ENCODE peak calls at places on chromosomes 4 and X, in ten cellular contexts. F, J, X, K, B, V, U, W, Y and D are unnamed samples.

GRCh38 chr4:77465271-77465670 is 140.3 kb upstream of the CXCL13 start:
- DNase-seq in U (no peak), F (no peak), B (no peak), Y (no peak), J (no peak), X (peak; percentile 29), V (no peak), K (no peak), W (no peak), D (no peak)

GRCh38 chr4:140047017-140047640 is 106.9 kb downstream of the MAML3 start:
- DNase-seq in F (no peak), B (no peak), J (peak; percentile 24), Y (no peak), V (no peak), W (no peak), X (peak; percentile 81), K (peak; percentile 65), U (no peak), D (peak; percentile 69)

GRCh38 chr4:26075588-26075987 is 161.6 kb downstream of the SMIM20 start:
- DNase-seq in J (no peak), Y (no peak), K (no peak), B (peak; percentile 20), V (no peak), U (no peak), X (no peak), W (no peak), F (no peak), D (no peak)

GRCh38 chrX:5306654-5307121 is 922.0 kb downstream of the NLGN4X start:
- DNase-seq in V (no peak), B (no peak), Y (no peak), W (no peak), F (no peak), K (no peak), U (no peak), J (no peak), X (no peak), D (no peak)

GRCh38 chr4:122758033-122758432 is 25.5 kb downstream of the BBS12 start:
- DNase-seq in U (no peak), V (no peak), B (no peak), J (no peak), K (no peak), Y (peak; percentile 35), W (no peak), F (no peak), X (no peak), D (no peak)

GRCh38 chr4:24274401-24275035 is 309.8 kb downstream of the DHX15 start:
- DNase-seq in W (no peak), X (no peak), F (no peak), V (no peak), J (no peak), U (no peak), Y (no peak), K (no peak), B (peak; percentile 90), D (no peak)

GRCh38 chrX:112147206-112147605 is 64.6 kb upstream of the TRPC5 start:
- DNase-seq in Y (peak; percentile 4), U (no peak), B (no peak), W (peak; percentile 15), X (no peak), J (no peak), K (no peak), F (no peak), V (no peak), D (no peak)

GRCh38 chr4:87502580-87503238 is 26.5 kb downstream of the SPARCL1 start:
- DNase-seq in W (peak; percentile 56), B (no peak), X (peak; percentile 78), F (no peak), Y (no peak), U (no peak), J (no peak), K (peak; percentile 17), V (no peak), D (no peak)

GRCh38 chr4:158500054-158500453 is 21.6 kb upstream of the RXFP1 start:
- DNase-seq in B (no peak), F (no peak), U (no peak), Y (no peak), X (no peak), K (no peak), J (no peak), W (no peak), V (no peak), D (no peak)

GRCh38 chr4:156790866-156791265 is 180.7 kb downstream of the PDGFC start:
- DNase-seq in F (no peak), Y (no peak), X (peak; percentile 29), B (peak; percentile 91), V (no peak), W (no peak), K (no peak), U (no peak), J (no peak), D (no peak)

GRCh38 chrX:123745511-123745910 is 12.7 kb upstream of the THOC2 start:
- DNase-seq in J (no peak), U (no peak), F (no peak), W (no peak), Y (no peak), K (no peak), V (no peak), X (no peak), B (no peak), D (no peak)

GRCh38 chr4:119099227-119099910 is 36.3 kb upstream of the MYOZ2 start:
- DNase-seq in B (peak; percentile 63), Y (no peak), W (no peak), X (no peak), V (no peak), F (no peak), J (no peak), K (no peak), U (no peak), D (no peak)

GRCh38 chr4:135185256-135185655 is 983.7 kb upstream of the PABPC4L start:
- DNase-seq in K (no peak), J (no peak), X (no peak), W (no peak), U (no peak), B (no peak), F (no peak), Y (no peak), V (no peak), D (no peak)

GRCh38 chrX:131792356-131792749 is 230.7 kb upstream of the STK26 start:
- DNase-seq in V (no peak), Y (peak; percentile 99), J (peak; percentile 72), W (no peak), X (no peak), F (peak; percentile 89), U (no peak), K (no peak), B (peak; percentile 75), D (peak; percentile 82)

GRCh38 chr4:7132730-7133582 is 59.4 kb upstream of the SORCS2 start:
- DNase-seq in X (no peak), J (no peak), Y (no peak), K (no peak), V (no peak), W (no peak), F (no peak), U (no peak), B (peak; percentile 67), D (no peak)

GRCh38 chr4:81040175-81040659 is 9.7 kb downstream of the BMP3 start:
- DNase-seq in V (no peak), F (no peak), U (no peak), Y (no peak), X (peak; percentile 11), K (no peak), J (no peak), W (no peak), B (peak; percentile 6), D (no peak)
- H3K4me3 ChIP-seq in V (no peak overlapping the region), F (no peak overlapping the region), U (no peak overlapping the region), Y (no peak overlapping the region), X (no peak overlapping the region), K (no peak overlapping the region), J (no peak overlapping the region), W (no peak overlapping the region), B (no peak overlapping the region), D (no peak overlapping the region)

GRCh38 chr4:39591290-39591689 is 47.4 kb downstream of the SMIM14 start:
- DNase-seq in B (no peak), Y (no peak), W (peak; percentile 34), U (no peak), V (no peak), K (no peak), J (no peak), X (peak; percentile 9), F (no peak), D (no peak)
- TF ChIP-seq CTCF in B (no peak), Y (no peak), W (peak; percentile 45), U (no peak), V (no peak), K (peak; percentile 58), J (no peak), X (peak; percentile 47), F (peak; percentile 8), D (no peak)

GRCh38 chrX:13934731-13935130 is 95.0 kb downstream of the GEMIN8 start:
- DNase-seq in V (no peak), W (no peak), F (no peak), B (no peak), K (no peak), X (no peak), U (no peak), Y (no peak), J (no peak), D (no peak)

GRCh38 chrX:13936804-13937203 is 92.9 kb downstream of the GEMIN8 start:
- DNase-seq in B (no peak), X (no peak), V (no peak), W (no peak), J (no peak), F (no peak), Y (no peak), K (no peak), U (no peak), D (no peak)

GRCh38 chrX:13933851-13934250 is 95.8 kb downstream of the GEMIN8 start:
- DNase-seq in F (no peak), J (no peak), B (no peak), U (no peak), X (no peak), Y (no peak), W (no peak), V (no peak), K (no peak), D (no peak)

GRCh38 chrX:13933352-13933751 is 96.3 kb downstream of the GEMIN8 start:
- DNase-seq in J (no peak), X (no peak), U (no peak), W (no peak), F (no peak), V (no peak), K (no peak), Y (no peak), B (no peak), D (no peak)

DNA sequence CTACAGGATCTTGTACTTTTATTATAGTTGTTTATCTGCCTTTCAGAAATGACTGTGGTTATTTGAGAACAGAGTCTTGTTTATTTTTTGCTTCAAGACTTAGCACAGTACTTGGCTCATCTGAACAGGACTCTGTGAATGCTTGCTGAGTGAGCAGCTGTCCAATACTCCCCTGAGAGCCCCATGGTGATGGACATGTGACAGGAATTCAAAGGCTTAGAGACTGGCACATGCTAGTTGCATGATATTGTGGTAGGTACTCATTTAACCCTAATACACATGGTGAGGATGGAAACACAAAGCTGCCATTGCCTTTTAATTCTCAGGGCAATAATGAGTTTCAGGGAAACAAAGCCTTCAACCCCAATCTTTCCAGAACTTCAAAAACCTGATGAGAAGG is 97.3 kb downstream of the GEMIN8 start:
- DNase-seq in B (no peak), X (no peak), V (no peak), K (no peak), U (no peak), F (no peak), Y (no peak), J (no peak), W (no peak), D (no peak)
- H3K4me1 ChIP-seq in B (peaks cover 7% of the 10 kb centered on the region), X (no peaks in the 10 kb centered on the region), V (no peaks in the 10 kb centered on the region), K (no peaks in the 10 kb centered on the region), U (no peaks in the 10 kb centered on the region), F (peaks cover 1% of the 10 kb centered on the region), Y (no peaks in the 10 kb centered on the region), J (no peaks in the 10 kb centered on the region), W (peaks cover 11% of the 10 kb centered on the region), D (no peaks in the 10 kb centered on the region)

GRCh38 chr4:12393631-12394262 is 965.1 kb upstream of the HS3ST1 start:
- DNase-seq in Y (no peak), J (no peak), F (no peak), V (no peak), K (no peak), X (no peak), B (no peak), U (no peak), W (no peak), D (no peak)
- H3K4me3 ChIP-seq in Y (no peak overlapping the region), J (no peak overlapping the region), F (no peak overlapping the region), V (no peak overlapping the region), K (no peak overlapping the region), X (no peak overlapping the region), B (no peak overlapping the region), U (no peak overlapping the region), W (no peak overlapping the region), D (no peak overlapping the region)